ENCODE peak calls at places on chromosomes 2 and 18, in five cellular contexts. F, X, M, H and B are unnamed samples.

GRCh38 chr2:200051621-200051945 is 96.2 kb downstream of the MAIP1 start:
- DNase-seq in F (no peak), X (no peak), M (no peak), H (no peak), B (no peak)

GRCh38 chr2:237154050-237154638 is 68.5 kb downstream of the COPS8 start:
- DNase-seq in F (peak; percentile 71), X (peak; percentile 21), M (peak; percentile 47), H (peak; percentile 81), B (peak; percentile 69)

GRCh38 chr2:210630904-210631560 is 74.6 kb downstream of the CPS1 start:
- DNase-seq in F (no peak), X (no peak), M (no peak), H (no peak), B (no peak)

GRCh38 chr2:159516241-159516758 is 100.0 kb downstream of the BAZ2B start:
- DNase-seq in F (no peak), X (peak; percentile 6), M (peak; percentile 6), H (peak; percentile 17), B (peak; percentile 49)

GRCh38 chr2:223779877-223780276 is 57.5 kb downstream of the AP1S3 start:
- DNase-seq in F (peak; percentile 72), X (peak; percentile 13), M (no peak), H (peak; percentile 34), B (peak; percentile 25)

GRCh38 chr2:106147665-106148064 is 46.4 kb downstream of the UXS1 start:
- DNase-seq in F (no peak), X (no peak), M (no peak), H (peak; percentile 12), B (no peak)

GRCh38 chr2:189168876-189169499 is 10.6 kb downstream of the COL5A2 start:
- DNase-seq in F (no peak), X (no peak), M (no peak), H (no peak), B (no peak)

GRCh38 chr2:85750509-85751299 is 3.1 kb upstream of the ATOH8 start:
- DNase-seq in F (peak; percentile 76), X (peak; percentile 51), M (peak; percentile 55), H (peak; percentile 58), B (peak; percentile 66)

GRCh38 chr2:33062665-33063249 is 116.0 kb downstream of the LTBP1 start:
- DNase-seq in F (no peak), X (peak; percentile 61), M (no peak), H (peak; percentile 61), B (no peak)

GRCh38 chr2:227325824-227326195 is 759 bp downstream of the MFF start:
- DNase-seq in F (peak; percentile 53), X (peak; percentile 18), M (no peak), H (peak; percentile 55), B (peak; percentile 59)

GRCh38 chr2:61180686-61181085 is 18.7 kb downstream of the C2orf74 start:
- DNase-seq in F (no peak), X (no peak), M (no peak), H (no peak), B (no peak)
- H3K4me1 ChIP-seq in F (peaks cover 8% of the 10 kb centered on the region), X (peaks cover 19% of the 10 kb centered on the region), M (peaks cover 11% of the 10 kb centered on the region), H (peaks cover 28% of the 10 kb centered on the region), B (peaks cover 29% of the 10 kb centered on the region)

GRCh38 chr2:44167311-44167907 is 1.3 kb upstream of the PPM1B start:
- DNase-seq in F (no peak), X (no peak), M (no peak), H (no peak), B (no peak)
- H3K14ac ChIP-seq in F (no peak overlapping the region), X (no peak overlapping the region), M (no peak overlapping the region), H (peak overlapping the region; percentile 15), B (no peak overlapping the region)

DNA sequence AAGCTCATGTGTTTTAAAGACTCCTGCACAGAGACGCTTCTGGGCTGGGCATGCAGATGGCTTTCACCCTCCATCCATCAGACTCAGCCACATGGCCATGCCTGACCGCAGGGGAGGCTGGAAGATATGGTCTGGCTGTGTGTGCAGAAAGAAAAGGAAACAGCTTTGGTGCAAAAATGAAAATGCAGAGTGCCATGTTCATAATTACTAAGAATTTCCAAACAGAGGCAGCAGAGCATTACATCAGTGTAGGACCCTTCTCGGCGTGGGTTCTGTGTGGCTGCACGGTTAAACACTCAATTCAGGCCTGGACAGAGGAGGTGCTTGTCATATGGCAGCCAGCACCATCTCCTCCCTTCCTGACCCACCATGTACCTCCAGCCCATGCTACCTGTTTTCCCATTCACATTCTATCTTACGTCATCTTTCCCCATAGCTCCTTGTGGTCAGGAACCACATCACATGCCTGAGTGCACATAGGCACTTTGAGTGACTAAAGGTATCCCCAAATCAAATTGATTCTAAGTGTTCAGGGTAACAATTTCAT is 200.3 kb upstream of the ID2 start:
- DNase-seq in F (no peak), X (no peak), M (no peak), H (no peak), B (no peak)
- H3K4me1 ChIP-seq in F (no peaks in the 10 kb centered on the region), X (no peaks in the 10 kb centered on the region), M (peaks cover 3% of the 10 kb centered on the region), H (peaks cover 1% of the 10 kb centered on the region), B (peaks cover 22% of the 10 kb centered on the region)

DNA sequence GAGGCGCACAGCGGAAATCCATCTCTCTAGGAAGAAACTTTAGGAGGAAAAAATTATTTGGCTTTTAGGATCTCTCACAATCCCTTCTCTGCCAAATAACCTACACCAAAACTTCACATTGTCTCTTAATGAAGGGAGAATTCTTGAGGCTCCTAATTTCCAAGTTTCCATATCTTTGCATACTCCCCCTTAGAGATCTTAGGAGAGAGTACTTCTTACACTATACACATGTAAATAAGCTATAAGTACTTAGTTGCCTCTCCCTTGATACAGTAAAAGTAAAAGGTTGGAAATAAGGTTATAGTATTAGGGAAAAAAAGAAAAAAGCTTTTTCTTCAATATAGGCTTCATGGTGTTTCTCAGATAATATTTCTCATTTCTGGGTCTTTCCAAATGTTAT is 596.7 kb downstream of the SATB2 start:
- DNase-seq in F (no peak), X (no peak), M (no peak), H (no peak), B (no peak)
- H3K14ac ChIP-seq in F (no peak overlapping the region), X (no peak overlapping the region), M (no peak overlapping the region), H (no peak overlapping the region), B (no peak overlapping the region)

GRCh38 chr18:13270279-13270911 is 51.8 kb downstream of the LDLRAD4 start:
- DNase-seq in F (no peak), X (no peak), M (no peak), H (no peak), B (no peak)

GRCh38 chr18:13273800-13274199 is 55.2 kb downstream of the LDLRAD4 start:
- DNase-seq in F (no peak), X (no peak), M (no peak), H (no peak), B (no peak)

GRCh38 chr18:13272411-13272810 is 53.9 kb downstream of the LDLRAD4 start:
- DNase-seq in F (no peak), X (no peak), M (no peak), H (no peak), B (no peak)

GRCh38 chr18:13269599-13270011 is 51.0 kb downstream of the LDLRAD4 start:
- DNase-seq in F (no peak), X (peak; percentile 15), M (no peak), H (no peak), B (no peak)

GRCh38 chr18:13271512-13271911 is 53.0 kb downstream of the LDLRAD4 start:
- DNase-seq in F (no peak), X (no peak), M (no peak), H (no peak), B (no peak)
- H3K4me1 ChIP-seq in F (peaks cover 2% of the 10 kb centered on the region), X (peaks cover 15% of the 10 kb centered on the region), M (no peaks in the 10 kb centered on the region), H (no peaks in the 10 kb centered on the region), B (peaks cover 5% of the 10 kb centered on the region)

DNA sequence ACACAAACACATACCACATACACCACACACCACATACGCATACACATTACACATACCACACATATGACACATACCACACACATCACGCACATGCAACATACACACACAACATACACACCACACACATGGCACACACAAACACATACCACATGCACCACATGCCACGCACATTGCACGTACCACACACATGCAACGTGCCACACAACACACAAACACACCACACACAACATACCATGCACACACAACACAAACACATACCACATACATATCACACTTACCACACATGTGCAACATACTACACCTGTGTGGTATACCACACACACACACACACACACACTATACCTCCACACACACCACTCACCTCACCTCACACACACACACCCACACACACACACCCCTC is 15.0 kb downstream of the TMEM177 start:
- DNase-seq in F (no peak), X (no peak), M (no peak), H (no peak), B (no peak)
- H3K14ac ChIP-seq in F (no peak overlapping the region), X (no peak overlapping the region), M (no peak overlapping the region), H (no peak overlapping the region), B (no peak overlapping the region)

GRCh38 chr18:44713435-44713834 is 32.7 kb downstream of the SETBP1 start:
- DNase-seq in F (no peak), X (no peak), M (no peak), H (no peak), B (no peak)

GRCh38 chr18:44715841-44716240 is 35.2 kb downstream of the SETBP1 start:
- DNase-seq in F (no peak), X (no peak), M (no peak), H (no peak), B (no peak)

GRCh38 chr18:44712025-44712424 is 31.3 kb downstream of the SETBP1 start:
- DNase-seq in F (no peak), X (no peak), M (no peak), H (no peak), B (no peak)

GRCh38 chr18:44715245-44715644 is 34.6 kb downstream of the SETBP1 start:
- DNase-seq in F (no peak), X (peak; percentile 67), M (no peak), H (no peak), B (peak; percentile 60)

DNA sequence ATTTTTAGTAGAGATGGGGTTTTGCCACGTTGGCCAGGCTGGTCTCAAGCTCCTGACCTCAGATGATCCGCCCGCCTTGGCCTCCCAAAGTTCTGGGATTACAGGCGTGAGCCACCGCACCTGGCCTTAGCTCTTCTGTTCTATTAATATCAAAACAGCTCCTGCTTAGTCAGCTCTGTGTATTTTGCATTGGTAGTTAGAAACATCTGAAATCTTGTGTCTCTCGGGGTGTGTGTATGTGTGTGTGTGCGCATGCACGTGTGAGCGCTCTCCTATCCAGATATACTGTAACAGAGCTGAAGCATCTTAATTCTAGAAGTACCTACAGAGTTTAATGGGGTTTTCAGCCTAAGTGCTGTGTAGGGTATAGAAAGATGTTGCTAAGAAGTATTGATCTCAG is 33.7 kb downstream of the SETBP1 start:
- DNase-seq in F (no peak), X (no peak), M (no peak), H (no peak), B (no peak)
- H3K4me1 ChIP-seq in F (peaks cover 9% of the 10 kb centered on the region), X (peaks cover 22% of the 10 kb centered on the region), M (peaks cover 14% of the 10 kb centered on the region), H (no peaks in the 10 kb centered on the region), B (peaks cover 11% of the 10 kb centered on the region)

GRCh38 chr2:74553892-74554820 is at the start of the genes DOK1 and LOXL3:
- DNase-seq in F (peak; percentile 93), X (peak; percentile 84), M (peak; percentile 92), H (peak; percentile 88), B (peak; percentile 94)
- H3K14ac ChIP-seq in F (peak within 1 kb of the TSS; percentile 82), X (peak within 1 kb of the TSS; percentile 54), M (peak within 1 kb of the TSS; percentile 75), H (peak within 1 kb of the TSS; percentile 98), B (no peak within 1 kb of the TSS)

DNA sequence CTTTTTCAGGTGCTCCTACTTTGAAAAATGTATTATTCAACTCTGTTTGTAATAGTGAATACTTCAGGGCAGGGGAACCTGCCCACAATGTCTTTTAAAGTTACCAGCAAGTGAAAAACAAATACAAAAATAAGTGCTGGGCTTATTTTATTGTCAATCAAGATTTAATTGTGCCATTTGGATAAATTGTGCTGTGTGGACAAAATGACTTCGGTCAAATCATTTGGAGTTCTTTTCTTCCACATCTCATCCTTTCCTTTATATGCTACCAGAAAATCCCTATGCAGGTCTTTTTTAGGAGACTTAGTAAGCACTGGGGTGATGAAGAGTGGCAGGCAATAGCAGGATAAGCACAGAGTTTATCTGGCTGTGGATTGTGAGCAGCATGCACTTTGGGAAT is 63.9 kb downstream of the NYAP2 start:
- DNase-seq in F (no peak), X (no peak), M (no peak), H (no peak), B (no peak)
- H3K4me1 ChIP-seq in F (peaks cover 3% of the 10 kb centered on the region), X (peaks cover 6% of the 10 kb centered on the region), M (no peaks in the 10 kb centered on the region), H (no peaks in the 10 kb centered on the region), B (peaks cover 5% of the 10 kb centered on the region)